ENCODE peak calls at places on chromosomes 12 and 14, in five cellular contexts. One of them, this sample, is unnamed.

GRCh38 chr12:57719777-57720605 is 18.6 kb downstream of the AGAP2 start:
- DNase-seq in WTC11: no peak
- DNase-seq in NCI-H1694 treated with DMSO at 0.1 percent for 48 hours: no peak
- DNase-seq in fibroblast of the aortic adventitia: no peak
- DNase-seq in heart right ventricle: no peak
- DNase-seq in this sample: no peak

GRCh38 chr12:6367065-6367968 is 8.0 kb downstream of the SCNN1A start:
- DNase-seq in WTC11: no peak
- DNase-seq in NCI-H1694 treated with DMSO at 0.1 percent for 48 hours: peak
- DNase-seq in fibroblast of the aortic adventitia: peak
- DNase-seq in heart right ventricle: no peak
- DNase-seq in this sample: no peak

GRCh38 chr12:94925729-94926128 is 77.8 kb downstream of the NDUFA12 start:
- DNase-seq in WTC11: no peak
- DNase-seq in NCI-H1694 treated with DMSO at 0.1 percent for 48 hours: no peak
- DNase-seq in fibroblast of the aortic adventitia: no peak
- DNase-seq in heart right ventricle: no peak
- DNase-seq in this sample: no peak

GRCh38 chr12:81797100-81797499 is 38.0 kb upstream of the PPFIA2 start:
- DNase-seq in WTC11: no peak
- DNase-seq in NCI-H1694 treated with DMSO at 0.1 percent for 48 hours: peak
- DNase-seq in fibroblast of the aortic adventitia: peak
- DNase-seq in heart right ventricle: no peak
- DNase-seq in this sample: no peak

GRCh38 chr12:7319934-7320333 is 16.1 kb downstream of the ACSM4 start:
- DNase-seq in WTC11: no peak
- DNase-seq in NCI-H1694 treated with DMSO at 0.1 percent for 48 hours: peak
- DNase-seq in fibroblast of the aortic adventitia: no peak
- DNase-seq in heart right ventricle: no peak
- DNase-seq in this sample: no peak

GRCh38 chr12:50750366-50750765 is 13.5 kb upstream of the ATF1 start:
- DNase-seq in WTC11: no peak
- DNase-seq in NCI-H1694 treated with DMSO at 0.1 percent for 48 hours: no peak
- DNase-seq in fibroblast of the aortic adventitia: no peak
- DNase-seq in heart right ventricle: no peak
- DNase-seq in this sample: no peak

GRCh38 chr12:65106948-65107347 is 14.2 kb downstream of the WIF1 start:
- DNase-seq in WTC11: no peak
- DNase-seq in NCI-H1694 treated with DMSO at 0.1 percent for 48 hours: no peak
- DNase-seq in fibroblast of the aortic adventitia: peak
- DNase-seq in heart right ventricle: no peak
- DNase-seq in this sample: no peak

GRCh38 chr14:101719045-101719645 is 42.4 kb upstream of the PPP2R5C start:
- DNase-seq in WTC11: no peak
- DNase-seq in NCI-H1694 treated with DMSO at 0.1 percent for 48 hours: no peak
- DNase-seq in fibroblast of the aortic adventitia: no peak
- DNase-seq in heart right ventricle: peak
- DNase-seq in this sample: no peak

GRCh38 chr14:60760648-60761364 is 26.2 kb downstream of the MNAT1 start:
- DNase-seq in WTC11: no peak
- DNase-seq in NCI-H1694 treated with DMSO at 0.1 percent for 48 hours: no peak
- DNase-seq in fibroblast of the aortic adventitia: no peak
- DNase-seq in heart right ventricle: no peak
- DNase-seq in this sample: no peak

GRCh38 chr14:61461808-61462275 is 140.5 kb downstream of the PRKCH start:
- DNase-seq in WTC11: no peak
- DNase-seq in NCI-H1694 treated with DMSO at 0.1 percent for 48 hours: peak
- DNase-seq in fibroblast of the aortic adventitia: peak
- DNase-seq in heart right ventricle: peak
- DNase-seq in this sample: no peak

GRCh38 chr14:63277784-63278183 is 41.0 kb downstream of the GPHB5 start:
- DNase-seq in WTC11: no peak
- DNase-seq in NCI-H1694 treated with DMSO at 0.1 percent for 48 hours: no peak
- DNase-seq in fibroblast of the aortic adventitia: peak
- DNase-seq in heart right ventricle: no peak
- DNase-seq in this sample: no peak

GRCh38 chr14:90655829-90656228 is 160.4 kb downstream of the TTC7B start:
- DNase-seq in WTC11: no peak
- DNase-seq in NCI-H1694 treated with DMSO at 0.1 percent for 48 hours: no peak
- DNase-seq in fibroblast of the aortic adventitia: no peak
- DNase-seq in heart right ventricle: no peak
- DNase-seq in this sample: no peak

GRCh38 chr12:121038861-121039654 is at the start of gene OASL:
- DNase-seq in WTC11: no peak
- DNase-seq in NCI-H1694 treated with DMSO at 0.1 percent for 48 hours: no peak
- DNase-seq in fibroblast of the aortic adventitia: peak
- DNase-seq in heart right ventricle: peak
- DNase-seq in this sample: peak

GRCh38 chr12:31117203-31118011 is 43.7 kb downstream of the DDX11 start:
- DNase-seq in WTC11: peak
- DNase-seq in NCI-H1694 treated with DMSO at 0.1 percent for 48 hours: peak
- DNase-seq in fibroblast of the aortic adventitia: no peak
- DNase-seq in heart right ventricle: no peak
- DNase-seq in this sample: no peak

GRCh38 chr14:69535230-69535848 is 39.3 kb downstream of the CCDC177 start:
- DNase-seq in WTC11: peak
- DNase-seq in NCI-H1694 treated with DMSO at 0.1 percent for 48 hours: peak
- DNase-seq in fibroblast of the aortic adventitia: peak
- DNase-seq in heart right ventricle: peak
- DNase-seq in this sample: peak

This sample was measured in left lung.